ENCODE peak calls at places on chromosomes 5 and 9, in eight cellular contexts. One of them, this sample, is unnamed.

GRCh38 chr5:42057254-42057690 is 132.2 kb downstream of the FBXO4 start:
- DNase-seq in GM20000: peak; percentile 59
- DNase-seq in spleen: peak; percentile 56
- DNase-seq in A549: peak; percentile 23
- DNase-seq in MCF 10A: peak; percentile 67
- DNase-seq in esophagus squamous epithelium: no peak
- DNase-seq in choroid plexus epithelial cell: peak; percentile 55
- DNase-seq in glutamatergic neuron: peak; percentile 63
- DNase-seq in this sample: peak; percentile 59

GRCh38 chr5:41418220-41419031 is 92.0 kb downstream of the PLCXD3 start:
- DNase-seq in esophagus squamous epithelium: no peak
- DNase-seq in choroid plexus epithelial cell: peak; percentile 48
- DNase-seq in A549: peak; percentile 28
- DNase-seq in GM20000: no peak
- DNase-seq in spleen: no peak
- DNase-seq in MCF 10A: peak; percentile 9
- DNase-seq in glutamatergic neuron: no peak
- DNase-seq in this sample: no peak

GRCh38 chr9:126429190-126429589 is 102.6 kb downstream of the MVB12B start:
- DNase-seq in MCF 10A: no peak
- DNase-seq in GM20000: no peak
- DNase-seq in esophagus squamous epithelium: no peak
- DNase-seq in spleen: no peak
- DNase-seq in A549: no peak
- DNase-seq in choroid plexus epithelial cell: no peak
- DNase-seq in glutamatergic neuron: no peak
- DNase-seq in this sample: no peak

GRCh38 chr5:116536279-116537161 is 38.1 kb downstream of the SEMA6A start:
- DNase-seq in A549: no peak
- DNase-seq in spleen: no peak
- DNase-seq in choroid plexus epithelial cell: no peak
- DNase-seq in glutamatergic neuron: no peak
- DNase-seq in MCF 10A: no peak
- DNase-seq in GM20000: no peak
- DNase-seq in esophagus squamous epithelium: no peak
- DNase-seq in this sample: no peak

GRCh38 chr5:40052812-40053211 is 626.9 kb upstream of the PTGER4 start:
- DNase-seq in esophagus squamous epithelium: no peak
- DNase-seq in spleen: no peak
- DNase-seq in MCF 10A: peak; percentile 54
- DNase-seq in A549: peak; percentile 15
- DNase-seq in GM20000: no peak
- DNase-seq in glutamatergic neuron: no peak
- DNase-seq in choroid plexus epithelial cell: peak; percentile 23
- DNase-seq in this sample: no peak

GRCh38 chr5:78995521-78995920 is 10.4 kb upstream of the ARSB start:
- DNase-seq in esophagus squamous epithelium: no peak
- DNase-seq in MCF 10A: no peak
- DNase-seq in GM20000: no peak
- DNase-seq in choroid plexus epithelial cell: no peak
- DNase-seq in A549: no peak
- DNase-seq in spleen: no peak
- DNase-seq in glutamatergic neuron: no peak
- DNase-seq in this sample: no peak

GRCh38 chr5:172283862-172284274 is 304 bp upstream of the UBTD2 start:
- DNase-seq in spleen: peak; percentile 96
- DNase-seq in A549: peak; percentile 93
- DNase-seq in esophagus squamous epithelium: no peak
- DNase-seq in choroid plexus epithelial cell: peak; percentile 69
- DNase-seq in GM20000: peak; percentile 97
- DNase-seq in MCF 10A: peak; percentile 83
- DNase-seq in glutamatergic neuron: peak; percentile 92
- DNase-seq in this sample: peak; percentile 85

GRCh38 chr5:2283481-2284045 is 400.8 kb upstream of the IRX4 start:
- DNase-seq in GM20000: no peak
- DNase-seq in MCF 10A: no peak
- DNase-seq in spleen: no peak
- DNase-seq in choroid plexus epithelial cell: no peak
- DNase-seq in glutamatergic neuron: no peak
- DNase-seq in A549: no peak
- DNase-seq in esophagus squamous epithelium: no peak
- DNase-seq in this sample: no peak

GRCh38 chr5:31992377-31992776 is 181.7 kb downstream of the GOLPH3 start:
- DNase-seq in MCF 10A: no peak
- DNase-seq in GM20000: no peak
- DNase-seq in esophagus squamous epithelium: no peak
- DNase-seq in glutamatergic neuron: no peak
- DNase-seq in A549: no peak
- DNase-seq in spleen: no peak
- DNase-seq in choroid plexus epithelial cell: no peak
- DNase-seq in this sample: no peak

GRCh38 chr5:761854-762685 is 22.5 kb downstream of the ZDHHC11B start:
- DNase-seq in glutamatergic neuron: peak; percentile 63
- DNase-seq in A549: no peak
- DNase-seq in spleen: peak; percentile 54
- DNase-seq in esophagus squamous epithelium: no peak
- DNase-seq in choroid plexus epithelial cell: no peak
- DNase-seq in GM20000: peak; percentile 22
- DNase-seq in MCF 10A: no peak
- DNase-seq in this sample: no peak

GRCh38 chr9:38277601-38278200 is 114.8 kb upstream of the ALDH1B1 start:
- DNase-seq in A549: no peak
- DNase-seq in GM20000: no peak
- DNase-seq in spleen: peak; percentile 17
- DNase-seq in MCF 10A: no peak
- DNase-seq in choroid plexus epithelial cell: no peak
- DNase-seq in esophagus squamous epithelium: no peak
- DNase-seq in glutamatergic neuron: no peak
- DNase-seq in this sample: no peak

GRCh38 chr9:36039696-36040095 is 3.0 kb downstream of the RECK start:
- DNase-seq in choroid plexus epithelial cell: peak; percentile 64
- DNase-seq in esophagus squamous epithelium: no peak
- DNase-seq in GM20000: no peak
- DNase-seq in MCF 10A: no peak
- DNase-seq in spleen: no peak
- DNase-seq in A549: no peak
- DNase-seq in glutamatergic neuron: no peak
- DNase-seq in this sample: no peak

GRCh38 chr5:164383662-164384061 is 878.2 kb downstream of the MAT2B start:
- DNase-seq in glutamatergic neuron: no peak
- DNase-seq in esophagus squamous epithelium: no peak
- DNase-seq in GM20000: no peak
- DNase-seq in choroid plexus epithelial cell: peak; percentile 2
- DNase-seq in A549: no peak
- DNase-seq in spleen: no peak
- DNase-seq in MCF 10A: no peak
- DNase-seq in this sample: no peak

GRCh38 chr5:140221697-140222223 is 46.8 kb downstream of the CYSTM1 start:
- DNase-seq in esophagus squamous epithelium: no peak
- DNase-seq in A549: peak; percentile 24
- DNase-seq in MCF 10A: peak; percentile 63
- DNase-seq in choroid plexus epithelial cell: peak; percentile 89
- DNase-seq in spleen: no peak
- DNase-seq in GM20000: no peak
- DNase-seq in glutamatergic neuron: no peak
- DNase-seq in this sample: no peak

GRCh38 chr5:155475318-155475717 is 461.8 kb downstream of the KIF4B start:
- DNase-seq in glutamatergic neuron: no peak
- DNase-seq in spleen: no peak
- DNase-seq in choroid plexus epithelial cell: no peak
- DNase-seq in GM20000: no peak
- DNase-seq in esophagus squamous epithelium: no peak
- DNase-seq in A549: no peak
- DNase-seq in MCF 10A: no peak
- DNase-seq in this sample: no peak

GRCh38 chr5:137071941-137072340 is 427.2 kb downstream of the SPOCK1 start:
- DNase-seq in glutamatergic neuron: no peak
- DNase-seq in esophagus squamous epithelium: no peak
- DNase-seq in choroid plexus epithelial cell: no peak
- DNase-seq in MCF 10A: no peak
- DNase-seq in spleen: no peak
- DNase-seq in A549: no peak
- DNase-seq in GM20000: no peak
- DNase-seq in this sample: no peak

DNA sequence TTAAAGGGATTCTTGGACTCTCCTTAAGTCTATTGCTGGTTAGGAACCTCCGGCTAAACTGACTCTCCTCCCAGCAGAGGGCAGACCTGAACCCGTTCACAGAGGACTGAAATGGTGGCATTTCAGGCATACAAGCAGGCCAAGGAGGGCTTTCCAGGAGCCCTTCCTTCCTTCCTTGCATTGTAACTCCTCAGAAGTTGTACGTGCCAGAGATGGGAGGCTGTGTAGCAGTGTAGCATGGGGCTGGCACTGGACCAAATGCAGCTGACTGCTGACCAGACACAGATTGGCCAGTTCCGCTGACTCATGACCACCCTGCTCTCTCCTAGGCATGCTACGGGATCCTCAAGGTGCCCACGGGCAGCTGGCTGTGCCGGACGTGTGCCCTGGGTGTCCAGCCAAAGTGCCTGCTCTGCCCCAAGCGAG is 36.4 kb downstream of the JADE2 start:
- DNase-seq in MCF 10A: peak; percentile 43
- DNase-seq in A549: peak; percentile 48
- DNase-seq in esophagus squamous epithelium: no peak
- DNase-seq in spleen: no peak
- DNase-seq in GM20000: no peak
- DNase-seq in glutamatergic neuron: peak; percentile 54
- DNase-seq in choroid plexus epithelial cell: peak; percentile 74
- DNase-seq in this sample: peak; percentile 77
- TF ChIP-seq CTCF in MCF 10A: peak; percentile 10
- TF ChIP-seq CTCF in A549: peak; percentile 37
- TF ChIP-seq CTCF in esophagus squamous epithelium: no peak
- TF ChIP-seq CTCF in spleen: peak; percentile 53
- TF ChIP-seq CTCF in GM20000: no peak
- TF ChIP-seq CTCF in glutamatergic neuron: peak; percentile 15
- TF ChIP-seq CTCF in choroid plexus epithelial cell: peak; percentile 68
- TF ChIP-seq CTCF in this sample: peak; percentile 23

DNA sequence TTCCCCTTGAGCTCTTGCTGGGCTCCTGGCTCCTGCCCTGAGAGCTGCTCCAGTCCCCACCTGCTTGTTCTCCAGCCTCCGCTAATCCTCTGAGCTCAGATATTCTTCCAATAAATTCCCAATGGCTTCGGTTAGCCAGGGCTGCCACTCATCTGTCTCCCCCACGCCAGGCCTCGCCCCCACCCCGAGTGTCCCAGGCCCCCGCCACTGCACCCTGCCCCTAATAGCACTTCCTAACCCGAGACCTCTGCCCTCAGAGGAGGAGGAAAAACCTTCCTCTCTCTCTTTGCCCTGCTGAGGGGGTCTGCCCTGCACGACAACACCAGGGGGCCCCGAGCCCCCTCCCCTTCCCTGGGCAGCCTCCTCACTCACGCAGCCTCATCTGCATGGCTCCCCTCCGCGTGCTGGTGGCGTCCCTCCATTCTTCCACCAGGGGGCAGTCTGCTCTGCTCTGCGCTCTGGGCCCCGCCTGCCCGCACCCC is 5.4 kb upstream of the LCN15 start:
- DNase-seq in esophagus squamous epithelium: no peak
- DNase-seq in choroid plexus epithelial cell: peak; percentile 21
- DNase-seq in GM20000: peak; percentile 90
- DNase-seq in MCF 10A: peak; percentile 13
- DNase-seq in glutamatergic neuron: peak; percentile 85
- DNase-seq in spleen: no peak
- DNase-seq in A549: peak; percentile 72
- DNase-seq in this sample: peak; percentile 72
- TF ChIP-seq CTCF in esophagus squamous epithelium: peak; percentile 18
- TF ChIP-seq CTCF in choroid plexus epithelial cell: peak; percentile 67
- TF ChIP-seq CTCF in GM20000: peak; percentile 64
- TF ChIP-seq CTCF in MCF 10A: peak; percentile 37
- TF ChIP-seq CTCF in glutamatergic neuron: peak; percentile 64
- TF ChIP-seq CTCF in spleen: peak; percentile 71
- TF ChIP-seq CTCF in A549: peak; percentile 56
- TF ChIP-seq CTCF in this sample: peak; percentile 42

GRCh38 chr9:132415181-132415580 is 5.2 kb downstream of the CFAP77 start:
- DNase-seq in glutamatergic neuron: no peak
- DNase-seq in choroid plexus epithelial cell: no peak
- DNase-seq in spleen: no peak
- DNase-seq in A549: no peak
- DNase-seq in GM20000: no peak
- DNase-seq in MCF 10A: no peak
- DNase-seq in esophagus squamous epithelium: no peak
- DNase-seq in this sample: no peak

GRCh38 chr9:132410642-132411041 is 631 bp downstream of the CFAP77 start:
- DNase-seq in choroid plexus epithelial cell: no peak
- DNase-seq in A549: no peak
- DNase-seq in MCF 10A: no peak
- DNase-seq in GM20000: no peak
- DNase-seq in esophagus squamous epithelium: no peak
- DNase-seq in glutamatergic neuron: no peak
- DNase-seq in spleen: peak; percentile 73
- DNase-seq in this sample: no peak

GRCh38 chr9:132409828-132410528 is at the start of gene CFAP77:
- DNase-seq in choroid plexus epithelial cell: peak; percentile 68
- DNase-seq in spleen: peak; percentile 85
- DNase-seq in A549: peak; percentile 48
- DNase-seq in MCF 10A: peak; percentile 15
- DNase-seq in esophagus squamous epithelium: no peak
- DNase-seq in glutamatergic neuron: peak; percentile 62
- DNase-seq in GM20000: peak; percentile 69
- DNase-seq in this sample: peak; percentile 68

GRCh38 chr9:132411091-132411508 is 1.1 kb downstream of the CFAP77 start:
- DNase-seq in GM20000: peak; percentile 82
- DNase-seq in MCF 10A: peak; percentile 64
- DNase-seq in esophagus squamous epithelium: no peak
- DNase-seq in A549: peak; percentile 69
- DNase-seq in choroid plexus epithelial cell: peak; percentile 41
- DNase-seq in glutamatergic neuron: peak; percentile 79
- DNase-seq in spleen: peak; percentile 87
- DNase-seq in this sample: peak; percentile 73

GRCh38 chr9:132412089-132412488 is 2.1 kb downstream of the CFAP77 start:
- DNase-seq in choroid plexus epithelial cell: peak; percentile 28
- DNase-seq in MCF 10A: peak; percentile 18
- DNase-seq in A549: no peak
- DNase-seq in esophagus squamous epithelium: no peak
- DNase-seq in spleen: no peak
- DNase-seq in glutamatergic neuron: peak; percentile 65
- DNase-seq in GM20000: peak; percentile 46
- DNase-seq in this sample: peak; percentile 64
- TF ChIP-seq CTCF in choroid plexus epithelial cell: peak; percentile 77
- TF ChIP-seq CTCF in MCF 10A: peak; percentile 18
- TF ChIP-seq CTCF in A549: peak; percentile 31
- TF ChIP-seq CTCF in esophagus squamous epithelium: no peak
- TF ChIP-seq CTCF in spleen: peak; percentile 62
- TF ChIP-seq CTCF in glutamatergic neuron: peak; percentile 68
- TF ChIP-seq CTCF in GM20000: peak; percentile 28
- TF ChIP-seq CTCF in this sample: peak; percentile 76

DNA sequence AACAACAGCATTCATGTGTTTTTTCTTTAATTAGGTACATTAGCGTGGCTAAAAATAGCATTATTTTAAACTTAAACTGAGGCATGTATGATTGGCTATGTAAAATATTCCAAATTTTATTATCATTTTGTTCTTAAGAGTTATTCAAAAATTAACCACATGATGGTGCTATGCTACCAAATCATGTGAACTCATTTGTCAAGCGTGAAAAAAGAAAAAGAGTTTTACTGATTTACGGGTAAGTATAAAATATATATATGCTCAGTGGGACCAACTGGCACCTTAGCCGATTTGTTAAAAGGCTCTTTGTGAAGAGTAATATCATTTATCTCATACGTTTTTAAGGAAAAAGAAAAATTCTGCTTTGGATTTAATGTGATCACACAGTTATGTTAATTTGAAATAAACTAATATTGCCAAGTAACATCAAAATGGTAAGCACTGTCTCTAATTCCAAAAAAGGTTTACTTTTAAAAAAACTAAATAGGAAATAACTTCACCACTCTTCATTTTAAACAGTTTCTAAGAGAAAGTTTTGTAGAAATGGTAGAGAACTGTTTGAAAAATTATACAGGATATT is 1042.3 kb downstream of the CDH12 start:
- DNase-seq in A549: peak; percentile 4
- DNase-seq in choroid plexus epithelial cell: peak; percentile 62
- DNase-seq in MCF 10A: peak; percentile 40
- DNase-seq in spleen: no peak
- DNase-seq in GM20000: peak; percentile 8
- DNase-seq in esophagus squamous epithelium: no peak
- DNase-seq in glutamatergic neuron: no peak
- DNase-seq in this sample: no peak
- TF ChIP-seq CTCF in A549: peak; percentile 58
- TF ChIP-seq CTCF in choroid plexus epithelial cell: peak; percentile 41
- TF ChIP-seq CTCF in MCF 10A: peak; percentile 47
- TF ChIP-seq CTCF in spleen: peak; percentile 29
- TF ChIP-seq CTCF in GM20000: no peak
- TF ChIP-seq CTCF in esophagus squamous epithelium: no peak
- TF ChIP-seq CTCF in glutamatergic neuron: peak; percentile 69
- TF ChIP-seq CTCF in this sample: peak; percentile 85